ENCODE peak calls at places on chromosomes 2 and 18, in seven cellular contexts. L, T, N, E, Q, M and K are unnamed samples.

GRCh38 chr2:55776479-55776878 is 82.8 kb upstream of the PNPT1 start:
- DNase-seq in E (no peak), Q (no peak), M (no peak), T (no peak), N (no peak), L (no peak), K (no peak)

GRCh38 chr18:34592961-34593382 is 117.1 kb upstream of the DTNA start:
- DNase-seq in M (no peak), T (peak), E (no peak), N (peak), Q (no peak), L (no peak), K (no peak)

GRCh38 chr2:28233070-28233718 is 159.5 kb upstream of the FOSL2 start:
- DNase-seq in L (no peak), Q (no peak), T (no peak), N (peak), M (peak), E (no peak), K (no peak)

GRCh38 chr2:73233932-73234832 is at the start of gene CCT7:
- DNase-seq in E (peak), M (peak), Q (peak), L (peak), N (peak), T (no peak), K (peak)

GRCh38 chr2:112630268-112630667 is 15.5 kb upstream of the SLC20A1 start:
- DNase-seq in M (no peak), E (no peak), T (no peak), L (no peak), N (no peak), Q (no peak), K (no peak)

GRCh38 chr2:50746526-50746925 is 285.4 kb downstream of the NRXN1 start:
- DNase-seq in L (no peak), N (peak), Q (no peak), M (no peak), E (peak), T (no peak), K (peak)

GRCh38 chr2:10717630-10718029 is 3.8 kb upstream of the ATP6V1C2 start:
- DNase-seq in M (no peak), L (no peak), Q (no peak), E (no peak), T (peak), N (peak), K (no peak)

GRCh38 chr2:11248-11941 is 34.9 kb downstream of the FAM110C start:
- DNase-seq in M (no peak), N (peak), E (peak), L (no peak), Q (peak), T (no peak), K (peak)

GRCh38 chr2:38835015-38835601 is 40.6 kb downstream of the DHX57 start:
- DNase-seq in N (peak), T (no peak), L (no peak), M (no peak), E (no peak), Q (no peak), K (no peak)

GRCh38 chr2:150293771-150294170 is 193.7 kb downstream of the RND3 start:
- DNase-seq in T (no peak), N (no peak), E (no peak), M (no peak), L (no peak), Q (no peak), K (no peak)

GRCh38 chr2:109663721-109664120 is 49.6 kb downstream of the SOWAHC start:
- DNase-seq in N (peak), M (no peak), E (no peak), T (no peak), L (peak), Q (no peak), K (no peak)

GRCh38 chr2:32357545-32358482 is 991 bp downstream of the BIRC6 start:
- DNase-seq in M (no peak), T (no peak), E (peak), N (peak), Q (peak), L (peak), K (peak)